ENCODE peak calls at places on chromosomes 6 and 20, in six cellular contexts. J is ovary, R is upper lobe of left lung, V is HepG2, Z is A549, Q is tibial nerve. T is an unnamed sample.

GRCh38 chr6:169626169-169626833 is 75.5 kb downstream of the WDR27 start:
- DNase-seq in R (no peak), Q (no peak), V (no peak), J (no peak), Z (no peak), T (no peak)

GRCh38 chr6:53857318-53858094 is 62.7 kb downstream of the LRRC1 start:
- DNase-seq in J (no peak), V (no peak), Z (no peak), Q (no peak), R (no peak), T (no peak)

GRCh38 chr6:13989424-13990144 is 64.8 kb downstream of the RNF182 start:
- DNase-seq in R (no peak), Z (no peak), V (no peak), J (no peak), Q (no peak), T (no peak)

GRCh38 chr20:49983123-49983847 is 505 bp downstream of the SNAI1 start:
- DNase-seq in Z (no peak), Q (no peak), R (no peak), V (no peak), J (no peak), T (no peak)

GRCh38 chr6:85516168-85516567 is 66.3 kb downstream of the NT5E start:
- DNase-seq in Q (no peak), J (no peak), Z (no peak), R (no peak), V (peak), T (no peak)

GRCh38 chr6:83378621-83379388 is 52.0 kb downstream of the ME1 start:
- DNase-seq in V (no peak), Q (no peak), Z (no peak), J (no peak), R (no peak), T (no peak)

GRCh38 chr20:63573739-63574131 is 304 bp downstream of the HELZ2 start:
- DNase-seq in Z (no peak), Q (no peak), V (no peak), R (no peak), J (no peak), T (no peak)

GRCh38 chr6:147283460-147283859 is 79.2 kb downstream of the STXBP5 start:
- DNase-seq in V (no peak), Q (no peak), Z (no peak), R (no peak), J (no peak), T (peak)

GRCh38 chr6:156686429-156686939 is 90.7 kb upstream of the ARID1B start:
- DNase-seq in Q (no peak), V (peak), R (peak), J (no peak), Z (peak), T (peak)

GRCh38 chr20:50333856-50334255 is 143.2 kb downstream of the CEBPB start:
- DNase-seq in J (peak), R (no peak), V (no peak), Q (no peak), Z (no peak), T (no peak)

GRCh38 chr20:2759603-2760360 is 40.6 kb downstream of the CPXM1 start:
- DNase-seq in Q (no peak), Z (no peak), J (no peak), V (no peak), R (no peak), T (no peak)

GRCh38 chr6:1966713-1967112 is 278.7 kb downstream of the GMDS start:
- DNase-seq in J (no peak), R (no peak), Z (no peak), Q (no peak), V (no peak), T (no peak)

GRCh38 chr20:23622839-23623343 is 14.9 kb downstream of the CST3 start:
- DNase-seq in Q (peak), R (peak), V (peak), J (peak), Z (peak), T (peak)

GRCh38 chr6:69026243-69026642 is 391.2 kb downstream of the ADGRB3 start:
- DNase-seq in R (no peak), Z (no peak), V (no peak), Q (no peak), J (no peak), T (no peak)

GRCh38 chr20:16369441-16369840 is 203.8 kb downstream of the KIF16B start:
- DNase-seq in Q (no peak), R (no peak), J (no peak), Z (no peak), V (no peak), T (no peak)

GRCh38 chr20:63739129-63740069 is at the start of gene SLC2A4RG:
- DNase-seq in Q (peak), Z (peak), R (peak), V (peak), J (peak), T (peak)

GRCh38 chr20:35306931-35307517 is 14.8 kb upstream of the FAM83C start:
- DNase-seq in Z (peak), V (peak), Q (peak), J (no peak), R (peak), T (peak)

GRCh38 chr20:35303735-35304431 is 11.7 kb upstream of the FAM83C start:
- DNase-seq in V (peak), Q (peak), R (peak), J (peak), Z (peak), T (peak)

GRCh38 chr20:35307666-35308653 is 15.7 kb upstream of the FAM83C start:
- DNase-seq in Q (no peak), V (no peak), J (no peak), Z (no peak), R (no peak), T (no peak)

GRCh38 chr20:35304956-35305355 is 12.7 kb upstream of the FAM83C start:
- DNase-seq in V (no peak), J (no peak), Z (no peak), R (no peak), Q (no peak), T (no peak)

GRCh38 chr20:35305682-35306556 is 13.7 kb upstream of the FAM83C start:
- DNase-seq in R (peak), Q (peak), J (no peak), Z (peak), V (peak), T (peak)
- TF ChIP-seq POLR2A in R (no peak), Q (no peak), J (no peak), Z (no peak), V (no peak), T (no peak)

DNA sequence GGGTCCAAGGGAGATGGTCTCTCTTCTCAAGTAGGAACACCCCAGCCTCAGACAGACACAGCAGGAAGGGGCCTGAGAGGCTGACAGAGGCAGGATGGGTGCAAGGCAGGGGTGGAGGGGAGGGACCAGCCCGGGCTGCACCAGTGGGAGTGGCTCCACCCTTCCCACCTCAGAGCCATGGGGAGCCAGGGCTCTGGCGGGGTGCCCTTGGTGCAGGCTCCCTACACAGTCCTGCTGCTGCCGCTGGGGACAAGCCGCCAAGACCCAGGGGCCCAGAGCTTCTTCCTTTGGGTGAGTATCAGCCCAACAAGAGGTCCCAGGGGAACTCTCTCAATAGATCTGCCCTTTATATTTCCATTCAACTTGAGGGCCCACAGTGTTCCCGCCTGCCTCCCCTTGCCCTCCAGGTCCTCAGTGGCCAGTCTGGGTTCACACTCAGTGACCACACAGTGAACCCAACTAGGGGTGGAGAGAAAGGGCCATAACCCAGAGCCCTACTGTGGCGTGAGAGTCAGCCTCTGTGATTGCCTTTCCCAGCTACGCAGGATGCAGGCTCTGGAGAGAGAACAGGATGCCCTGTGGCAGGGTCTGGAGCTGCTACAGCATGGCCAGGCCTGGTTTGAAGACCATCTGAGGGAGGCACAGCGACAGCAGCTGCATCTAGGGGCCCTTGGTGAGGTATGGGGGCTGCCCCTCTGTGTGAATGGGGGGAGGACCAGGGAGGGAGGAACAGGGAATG is 591 bp downstream of the SAPCD1 start:
- DNase-seq in V (no peak), R (no peak), J (no peak), Q (no peak), Z (no peak), T (no peak)
- TF ChIP-seq EP300 in V (no peak), R (no peak), J (no peak), Q (no peak), Z (no peak), T (no peak)

GRCh38 chr20:10171864-10172751 is 46.5 kb upstream of the SNAP25 start:
- DNase-seq in J (peak), R (peak), V (no peak), Q (no peak), Z (peak), T (peak)
- TF ChIP-seq POLR2A in J (no peak), R (no peak), V (no peak), Q (no peak), Z (no peak), T (no peak)

GRCh38 chr6:114419175-114419574 is 76.4 kb upstream of the HS3ST5 start:
- DNase-seq in Z (no peak), J (no peak), Q (no peak), V (peak), R (no peak), T (no peak)
- TF ChIP-seq EP300 in Z (no peak), J (no peak), Q (no peak), V (peak), R (no peak), T (no peak)

DNA sequence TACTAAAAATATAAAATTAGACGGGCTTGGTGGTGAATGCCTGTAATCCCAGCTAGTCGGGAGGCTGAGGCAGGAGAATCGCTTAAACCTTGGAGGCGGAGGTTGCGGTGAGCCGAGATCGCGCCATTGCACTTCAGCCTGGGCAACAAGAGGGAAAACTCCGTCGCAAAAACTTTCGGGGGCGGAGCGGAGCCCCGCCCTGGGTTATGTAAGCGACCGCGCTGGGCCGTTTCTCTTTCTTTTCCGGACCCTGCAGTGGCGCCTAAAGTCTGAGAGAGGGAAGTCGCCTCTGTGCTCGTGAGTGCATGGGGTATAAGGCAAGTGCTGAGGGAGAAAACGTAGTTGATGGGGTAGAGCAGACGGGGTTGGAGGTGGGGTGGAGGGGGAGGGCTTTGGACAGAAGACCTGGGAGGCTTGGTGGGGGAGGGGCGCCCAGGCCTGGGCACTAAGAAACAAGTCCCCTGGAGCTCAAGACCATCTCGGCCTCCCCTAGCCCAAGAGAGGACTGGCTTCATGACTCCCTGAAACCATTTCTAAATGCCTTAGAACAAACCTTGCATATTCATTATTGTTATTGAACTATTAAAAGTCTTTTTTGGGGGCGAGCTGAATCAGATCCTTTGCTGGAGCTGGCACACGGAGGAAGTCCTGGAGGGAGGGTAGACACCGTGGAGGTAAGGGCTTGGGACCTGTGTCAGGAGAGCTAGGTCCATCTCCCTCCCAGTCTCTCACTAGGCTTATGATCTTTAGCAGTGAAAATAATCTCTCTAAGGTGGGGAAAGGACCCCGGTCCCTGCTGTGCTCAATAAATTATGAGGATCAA is 2.7 kb upstream of the MICA start:
- DNase-seq in Q (peak), J (peak), V (peak), R (peak), Z (no peak), T (peak)
- TF ChIP-seq POLR2A in Q (no peak), J (peak), V (no peak), R (peak), Z (peak), T (peak)

DNA sequence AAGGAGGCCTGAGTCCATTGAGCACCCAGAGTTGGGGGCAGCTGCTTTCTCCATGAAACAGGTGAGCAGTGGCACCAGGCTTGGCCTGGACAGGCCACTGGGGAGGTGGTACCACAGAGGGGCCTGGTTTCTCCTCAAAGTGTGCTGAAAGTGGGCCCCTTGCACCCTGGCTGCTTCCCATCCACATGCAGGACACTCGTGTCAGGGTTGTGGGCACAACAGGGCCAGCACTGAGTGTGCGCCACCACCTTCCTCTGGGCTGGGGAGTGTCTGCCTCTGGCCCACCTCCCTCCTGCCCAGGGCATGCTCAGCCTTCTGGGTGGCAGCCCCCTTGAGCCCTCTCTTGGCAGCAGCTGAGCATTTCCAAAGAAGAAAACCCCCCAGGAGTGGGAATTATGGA is 5.2 kb upstream of the SLC22A1 start:
- DNase-seq in Z (no peak), J (no peak), V (no peak), Q (no peak), R (no peak), T (no peak)
- TF ChIP-seq EP300 in Z (no peak), J (no peak), V (no peak), Q (no peak), R (no peak), T (no peak)

DNA sequence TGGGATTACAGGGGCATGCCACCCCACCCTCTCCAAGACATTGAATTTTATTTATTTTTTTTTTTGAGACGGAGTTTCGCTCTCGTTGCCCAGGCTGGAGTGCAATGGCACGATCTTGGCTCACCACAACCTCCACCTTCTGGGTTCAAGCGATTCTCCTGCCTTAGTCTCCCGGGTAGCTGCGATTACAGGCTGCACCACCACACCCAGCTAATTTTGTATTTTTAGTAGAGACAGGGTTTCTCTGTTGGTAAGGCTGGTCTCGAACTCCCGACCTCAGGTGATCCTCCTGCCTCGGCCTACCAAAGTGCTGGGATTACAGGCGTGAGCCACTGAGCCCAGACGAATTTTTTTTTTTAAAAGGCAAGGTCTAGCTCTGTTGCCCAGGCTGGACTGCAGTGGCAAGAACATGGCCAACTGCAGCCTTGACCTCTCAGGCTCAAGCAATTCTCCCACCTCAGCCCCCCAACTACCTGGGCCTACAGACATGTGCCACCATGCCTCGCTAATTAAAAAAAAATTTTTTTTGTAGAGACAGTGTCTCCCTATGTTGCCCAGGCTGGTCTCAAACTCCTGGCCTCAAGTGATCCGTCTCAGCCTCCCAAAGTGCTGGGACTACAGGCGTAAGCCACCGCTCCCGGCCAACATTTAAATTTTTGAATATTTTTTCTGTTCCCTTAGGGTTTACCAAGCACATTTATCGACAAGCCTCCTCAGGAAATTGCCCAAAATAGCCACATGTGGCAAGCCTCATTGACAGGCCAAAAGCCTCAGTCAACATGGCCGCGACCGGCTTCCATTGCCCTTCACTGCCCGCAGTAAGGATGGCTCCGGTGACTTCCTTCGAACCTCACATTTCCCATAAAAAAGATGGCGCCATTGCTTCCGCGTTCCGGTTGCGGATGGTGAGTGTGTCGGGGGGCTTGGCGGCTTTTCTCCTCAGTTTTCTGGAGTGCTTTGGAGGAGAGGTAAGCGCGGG is at the start of gene SHLD1:
- DNase-seq in Q (peak), J (peak), R (peak), V (peak), Z (peak), T (peak)
- TF ChIP-seq POLR2A in Q (no peak), J (no peak), R (no peak), V (peak), Z (peak), T (no peak)

GRCh38 chr6:30341249-30341648 is 3.7 kb upstream of the RPP21 start:
- DNase-seq in Z (no peak), R (no peak), V (no peak), Q (no peak), J (no peak), T (no peak)
- TF ChIP-seq EP300 in Z (no peak), R (no peak), V (no peak), Q (no peak), J (no peak), T (no peak)

DNA sequence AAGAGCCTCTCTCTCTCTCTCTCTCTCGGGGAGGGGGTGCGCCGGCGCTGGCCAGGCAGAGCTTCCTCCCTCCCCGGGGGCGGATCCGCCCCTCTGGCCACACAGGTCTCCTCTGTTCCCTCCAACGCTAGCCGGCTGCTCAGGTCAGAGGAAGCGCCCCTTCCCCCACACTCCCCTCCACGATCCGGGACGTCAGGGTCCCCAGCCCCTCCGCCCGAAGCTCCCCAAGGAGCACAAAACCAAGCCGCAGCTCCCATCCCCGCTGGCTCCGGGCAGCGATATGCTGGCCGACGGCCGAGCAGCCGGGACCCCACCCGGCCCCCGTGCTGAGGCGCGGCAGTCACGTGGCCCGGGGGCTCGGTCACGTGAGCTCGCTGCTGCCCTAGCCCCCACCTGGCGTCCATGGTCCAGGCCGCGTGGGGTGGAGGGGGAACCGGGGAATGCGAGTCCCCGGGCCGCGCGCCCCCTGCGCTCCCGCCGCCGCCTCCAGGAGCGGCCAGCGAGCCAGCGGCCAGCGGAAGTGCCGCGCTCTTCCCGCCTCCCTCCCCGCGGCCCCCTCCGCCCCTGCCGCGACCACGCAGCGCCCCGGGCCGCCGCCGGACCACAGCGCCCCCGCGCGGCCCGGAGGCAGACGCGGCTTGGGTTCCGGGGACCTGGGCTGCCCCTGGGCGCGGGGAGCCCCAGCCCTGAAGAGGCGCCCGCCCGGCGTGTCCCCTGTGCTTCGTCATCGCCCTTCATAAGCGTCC is at the start of gene SLC35B2:
- DNase-seq in R (peak), J (peak), V (peak), Z (peak), Q (peak), T (peak)
- TF ChIP-seq POLR2A in R (peak), J (peak), V (peak), Z (peak), Q (peak), T (peak)

T was measured in transverse colon.